ENCODE peak calls at places on chromosome 19, in ten cellular contexts. L is HL-60, W is tibial nerve, H is astrocyte of the spinal cord, Z is pancreas, S is thyroid gland, E is LNCaP clone FGC, Y is fibroblast of lung, A is ascending aorta, X is Panc1. C is an unnamed sample.

GRCh38 chr19:53785196-53785889 is 38.8 kb downstream of the NLRP12 start:
- DNase-seq in Y (no peak), A (no peak), E (no peak), L (no peak), Z (no peak), W (no peak), X (no peak), H (no peak), S (no peak), C (no peak)

GRCh38 chr19:2540646-2541454 is 64.9 kb downstream of the GADD45B start:
- DNase-seq in X (no peak), L (no peak), H (peak), A (no peak), Z (peak), Y (peak), S (peak), E (no peak), W (peak), C (peak)

GRCh38 chr19:27966390-27966816 is 1246.5 kb downstream of the UQCRFS1 start:
- DNase-seq in E (no peak), W (no peak), S (no peak), Y (peak), A (no peak), Z (no peak), L (no peak), H (peak), X (no peak), C (no peak)

GRCh38 chr19:2039959-2040646 is 10.9 kb downstream of the MKNK2 start:
- DNase-seq in W (no peak), S (peak), Z (peak), L (peak), Y (no peak), E (no peak), H (no peak), A (no peak), X (no peak), C (peak)

GRCh38 chr19:6060600-6061391 is 49.5 kb downstream of the RFX2 start:
- DNase-seq in E (no peak), H (peak), Z (no peak), A (no peak), W (no peak), S (no peak), Y (no peak), X (no peak), L (no peak), C (peak)

GRCh38 chr19:42472402-42473147 is 29.8 kb upstream of the CXCL17 start:
- DNase-seq in L (no peak), E (no peak), H (no peak), X (no peak), A (no peak), W (no peak), Z (no peak), Y (no peak), S (no peak), C (no peak)

GRCh38 chr19:29881386-29881785 is 60.7 kb upstream of the URI1 start:
- DNase-seq in X (no peak), E (no peak), S (no peak), Z (no peak), A (no peak), L (no peak), W (no peak), Y (no peak), H (no peak), C (no peak)

GRCh38 chr19:6677924-6678689 is 8.1 kb upstream of the TNFSF14 start:
- DNase-seq in A (no peak), Z (no peak), S (no peak), E (no peak), Y (no peak), X (no peak), W (no peak), H (no peak), L (no peak), C (no peak)

GRCh38 chr19:51210385-51210784 is 14.5 kb upstream of the CD33 start:
- DNase-seq in L (no peak), Z (no peak), X (no peak), W (no peak), A (no peak), E (no peak), Y (no peak), H (no peak), S (no peak), C (no peak)

GRCh38 chr19:47187023-47187655 is 43.9 kb downstream of the BBC3 start:
- DNase-seq in Y (no peak), L (no peak), W (no peak), A (no peak), Z (no peak), E (no peak), X (no peak), S (no peak), H (no peak), C (no peak)

GRCh38 chr19:21202865-21203494 is 61.1 kb downstream of the ZNF431 start:
- DNase-seq in W (no peak), X (peak), L (no peak), Z (peak), H (no peak), E (peak), S (peak), Y (peak), A (no peak), C (no peak)

GRCh38 chr19:49809987-49810389 is 3.1 kb downstream of the FUZ start:
- DNase-seq in Y (no peak), L (no peak), X (no peak), E (no peak), Z (no peak), A (no peak), W (no peak), S (no peak), H (no peak), C (no peak)

GRCh38 chr19:524062-524674 is 7.4 kb upstream of the CDC34 start:
- DNase-seq in A (no peak), Y (no peak), W (no peak), X (no peak), S (no peak), H (no peak), Z (no peak), L (no peak), E (no peak), C (no peak)

GRCh38 chr19:33256266-33256665 is 30.6 kb upstream of the SLC7A10 start:
- DNase-seq in W (no peak), A (no peak), X (no peak), S (no peak), Y (no peak), E (no peak), Z (no peak), H (no peak), L (no peak), C (no peak)

GRCh38 chr19:40465025-40465780 is at the start of gene BLVRB:
- DNase-seq in A (no peak), X (no peak), E (no peak), L (peak), S (no peak), Z (no peak), Y (peak), W (no peak), H (peak), C (no peak)

GRCh38 chr19:46890423-46891170 is 29.8 kb downstream of the ARHGAP35 start:
- DNase-seq in S (no peak), A (no peak), Z (no peak), X (peak), H (peak), Y (peak), E (no peak), L (no peak), W (no peak), C (no peak)

GRCh38 chr19:48858984-48859710 is 9.3 kb downstream of the PLEKHA4 start:
- DNase-seq in Y (no peak), Z (peak), L (no peak), X (no peak), H (no peak), W (no peak), S (no peak), A (no peak), E (no peak), C (no peak)

GRCh38 chr19:4911786-4912672 is 2.7 kb downstream of the UHRF1 start:
- DNase-seq in E (no peak), H (peak), Z (peak), X (peak), S (peak), W (peak), Y (peak), A (peak), L (peak), C (no peak)

GRCh38 chr19:38135150-38135998 is 88.6 kb downstream of the DPF1 start:
- DNase-seq in S (no peak), X (no peak), A (no peak), W (no peak), Y (peak), L (no peak), E (no peak), H (peak), Z (no peak), C (no peak)

GRCh38 chr19:35042954-35043604 is 1.6 kb downstream of the HPN start:
- DNase-seq in S (no peak), X (no peak), Z (no peak), H (no peak), E (no peak), L (no peak), Y (no peak), A (no peak), W (no peak), C (no peak)

GRCh38 chr19:49196527-49197240 is 39.1 kb downstream of the TRPM4 start:
- DNase-seq in Y (no peak), W (no peak), A (no peak), Z (no peak), S (peak), H (no peak), L (no peak), E (no peak), X (no peak), C (no peak)

GRCh38 chr19:42290523-42291436 is 11.2 kb upstream of the PRR19 start:
- DNase-seq in S (no peak), Z (no peak), H (no peak), L (no peak), E (no peak), X (no peak), Y (no peak), W (no peak), A (no peak), C (no peak)

GRCh38 chr19:41330476-41330875 is 20.5 kb downstream of the CCDC97 start:
- DNase-seq in S (no peak), Y (no peak), L (no peak), Z (no peak), E (no peak), W (no peak), H (no peak), X (no peak), A (no peak), C (no peak)

GRCh38 chr19:6753178-6754031 is 13.8 kb downstream of the SH2D3A start:
- DNase-seq in X (peak), Z (peak), Y (peak), S (peak), E (no peak), A (no peak), W (peak), H (peak), L (peak), C (peak)

GRCh38 chr19:49243726-49244125 is 81.3 kb downstream of the SLC6A16 start:
- DNase-seq in S (no peak), X (no peak), Y (no peak), L (no peak), Z (no peak), A (no peak), H (no peak), W (no peak), E (no peak), C (no peak)

GRCh38 chr19:50500060-50500752 is 10.8 kb downstream of the JOSD2 start:
- DNase-seq in S (no peak), E (no peak), L (no peak), W (no peak), Y (no peak), Z (no peak), X (no peak), H (no peak), A (no peak), C (no peak)

GRCh38 chr19:41161903-41162302 is 31.1 kb upstream of the CYP2S1 start:
- DNase-seq in A (no peak), X (no peak), L (no peak), S (no peak), Z (no peak), H (no peak), W (no peak), Y (no peak), E (no peak), C (no peak)

GRCh38 chr19:56837892-56838679 is 2.4 kb downstream of the PEG3 start:
- DNase-seq in Z (peak), S (peak), L (peak), A (peak), Y (peak), X (no peak), H (peak), W (peak), E (peak), C (no peak)

GRCh38 chr19:48614436-48615144 is at the start of gene FAM83E:
- DNase-seq in S (no peak), W (no peak), Y (no peak), Z (peak), E (no peak), L (no peak), X (no peak), H (no peak), A (no peak), C (no peak)

GRCh38 chr19:54154603-54155345 is 4.7 kb downstream of the LENG1 start:
- DNase-seq in E (no peak), S (no peak), X (no peak), H (no peak), A (no peak), W (no peak), Z (no peak), L (no peak), Y (no peak), C (no peak)

GRCh38 chr19:10625003-10625761 is at the start of gene SLC44A2:
- DNase-seq in L (no peak), A (no peak), Y (peak), H (peak), X (no peak), W (peak), S (peak), E (peak), Z (peak), C (peak)

GRCh38 chr19:41876847-41877489 is at the start of gene CD79A:
- DNase-seq in Z (no peak), E (no peak), S (no peak), Y (no peak), A (no peak), L (no peak), H (no peak), X (no peak), W (no peak), C (no peak)

GRCh38 chr19:55384576-55385235 is 614 bp upstream of the TMEM238 start:
- DNase-seq in A (no peak), X (no peak), E (no peak), W (no peak), Y (no peak), Z (peak), H (no peak), S (peak), L (no peak), C (no peak)

GRCh38 chr19:55382522-55383054 is 1.5 kb downstream of the TMEM238 start:
- DNase-seq in Y (no peak), E (no peak), Z (no peak), L (no peak), W (no peak), H (no peak), S (no peak), X (no peak), A (no peak), C (no peak)

GRCh38 chr19:55383279-55383788 is 758 bp downstream of the TMEM238 start:
- DNase-seq in A (no peak), S (no peak), Y (no peak), W (no peak), H (no peak), Z (no peak), X (no peak), L (no peak), E (no peak), C (no peak)

GRCh38 chr19:55385236-55385748 is 440 bp upstream of the RPL28 start:
- DNase-seq in W (peak), L (peak), Z (peak), X (peak), S (peak), Y (peak), E (peak), A (peak), H (peak), C (peak)

DNA sequence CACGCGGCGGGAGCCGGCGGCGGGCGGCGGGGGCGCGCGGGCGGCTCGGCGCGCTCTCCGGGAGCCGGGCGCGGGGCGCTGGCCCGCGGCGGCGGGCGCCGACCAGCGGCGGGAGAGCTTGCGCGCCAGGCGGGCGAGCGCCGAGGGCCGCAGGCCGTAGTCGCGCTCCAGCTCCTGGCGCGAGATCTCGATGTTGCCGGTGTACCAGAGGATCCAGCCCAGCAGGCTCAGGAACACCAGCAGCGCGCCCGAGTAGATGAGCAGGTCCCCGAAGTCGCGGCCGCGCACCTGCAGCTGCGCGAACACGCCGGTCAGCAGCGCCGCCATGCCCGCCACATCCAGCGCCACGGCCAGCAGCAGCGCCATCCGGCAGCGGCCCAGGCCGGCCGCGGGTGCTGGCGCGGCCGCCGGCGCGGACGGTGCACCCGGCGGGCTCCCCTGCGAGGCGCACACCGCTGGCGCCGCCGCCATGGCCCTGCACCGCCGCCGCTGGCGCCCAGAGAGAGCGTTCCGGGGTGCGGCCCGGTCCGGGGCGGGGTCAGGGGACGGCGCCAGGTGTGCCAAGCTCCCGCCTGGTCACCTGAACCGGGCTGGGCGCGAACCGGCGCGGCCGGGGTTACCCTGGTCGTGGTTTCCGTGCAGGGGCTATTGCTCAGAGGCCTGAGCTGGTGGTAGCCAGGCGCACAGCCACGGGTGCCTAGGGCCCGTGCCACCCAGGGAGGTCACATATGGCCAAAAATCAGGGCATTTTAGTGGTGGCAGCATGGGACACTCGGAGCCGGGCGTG is at the start of gene TMEM238:
- DNase-seq in Y (peak), A (no peak), W (no peak), S (peak), Z (peak), E (no peak), X (no peak), L (no peak), H (peak), C (no peak)
- TF ChIP-seq CTCF in Y (no peak), A (no peak), W (peak), S (no peak), Z (no peak), E (peak), X (no peak), L (no peak), H (no peak), C (peak)

GRCh38 chr19:16015805-16016173 is 60.5 kb upstream of the TPM4 start:
- DNase-seq in H (no peak), S (no peak), A (no peak), Z (no peak), E (no peak), L (no peak), Y (no peak), W (no peak), X (no peak), C (no peak)

GRCh38 chr19:16013181-16013850 is 63.0 kb upstream of the TPM4 start:
- DNase-seq in S (no peak), A (no peak), Z (no peak), L (no peak), Y (no peak), W (no peak), H (no peak), X (no peak), E (no peak), C (no peak)

GRCh38 chr19:16016226-16017137 is 59.8 kb upstream of the TPM4 start:
- DNase-seq in Z (no peak), L (no peak), W (no peak), S (no peak), A (no peak), X (no peak), Y (no peak), E (no peak), H (no peak), C (no peak)

GRCh38 chr19:16013851-16014840 is 62.1 kb upstream of the TPM4 start:
- DNase-seq in W (no peak), E (no peak), X (no peak), A (no peak), Y (no peak), S (no peak), H (no peak), Z (no peak), L (no peak), C (no peak)

DNA sequence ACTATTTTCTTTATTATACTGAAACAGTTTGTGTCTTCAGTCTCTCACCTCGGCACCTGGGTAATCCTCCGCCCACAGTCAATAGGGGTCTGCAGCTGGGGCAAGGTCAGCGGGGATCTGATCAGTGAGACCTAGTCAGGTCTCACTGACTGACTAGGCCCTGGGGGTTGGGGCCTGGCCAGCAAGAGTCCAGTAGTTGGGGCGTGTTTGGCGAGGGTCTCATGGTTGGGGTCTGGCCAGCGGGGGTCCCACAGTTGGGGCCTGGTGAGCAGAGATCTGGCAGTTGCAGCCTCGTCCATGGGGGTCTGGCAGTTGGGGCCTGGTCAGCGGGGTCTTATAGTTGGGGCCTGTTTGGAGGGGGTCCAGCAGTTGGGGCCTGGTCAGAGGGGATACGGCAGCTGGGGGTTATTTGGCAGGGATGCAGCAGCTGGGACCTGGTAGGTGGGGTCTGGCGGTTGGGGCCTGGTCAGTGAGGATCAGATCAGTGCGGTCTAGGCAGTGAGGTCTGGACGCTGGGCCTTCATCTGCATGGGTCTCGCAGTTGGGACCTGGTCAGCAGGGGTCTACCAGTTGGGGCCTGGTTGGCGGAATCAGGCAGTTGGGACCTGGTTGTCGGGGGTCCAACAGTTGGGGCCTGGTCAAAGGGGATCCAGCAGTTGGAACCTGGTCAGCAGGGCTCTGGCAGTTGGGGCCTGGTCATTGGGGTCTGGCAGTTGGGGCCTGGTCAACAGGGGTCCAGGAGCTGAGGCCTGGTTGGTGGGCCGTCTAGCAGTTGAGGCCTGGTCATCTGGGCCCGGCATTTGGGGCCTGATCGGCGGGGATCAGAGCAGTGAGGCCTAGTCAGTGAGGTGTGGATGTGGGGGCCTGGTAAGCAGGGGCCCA is 61.1 kb upstream of the TPM4 start:
- DNase-seq in E (no peak), Y (no peak), H (no peak), L (no peak), W (no peak), S (no peak), Z (no peak), A (no peak), X (no peak), C (no peak)
- TF ChIP-seq CTCF in E (no peak), Y (no peak), H (no peak), L (no peak), W (no peak), S (no peak), Z (no peak), A (no peak), X (no peak), C (no peak)

DNA sequence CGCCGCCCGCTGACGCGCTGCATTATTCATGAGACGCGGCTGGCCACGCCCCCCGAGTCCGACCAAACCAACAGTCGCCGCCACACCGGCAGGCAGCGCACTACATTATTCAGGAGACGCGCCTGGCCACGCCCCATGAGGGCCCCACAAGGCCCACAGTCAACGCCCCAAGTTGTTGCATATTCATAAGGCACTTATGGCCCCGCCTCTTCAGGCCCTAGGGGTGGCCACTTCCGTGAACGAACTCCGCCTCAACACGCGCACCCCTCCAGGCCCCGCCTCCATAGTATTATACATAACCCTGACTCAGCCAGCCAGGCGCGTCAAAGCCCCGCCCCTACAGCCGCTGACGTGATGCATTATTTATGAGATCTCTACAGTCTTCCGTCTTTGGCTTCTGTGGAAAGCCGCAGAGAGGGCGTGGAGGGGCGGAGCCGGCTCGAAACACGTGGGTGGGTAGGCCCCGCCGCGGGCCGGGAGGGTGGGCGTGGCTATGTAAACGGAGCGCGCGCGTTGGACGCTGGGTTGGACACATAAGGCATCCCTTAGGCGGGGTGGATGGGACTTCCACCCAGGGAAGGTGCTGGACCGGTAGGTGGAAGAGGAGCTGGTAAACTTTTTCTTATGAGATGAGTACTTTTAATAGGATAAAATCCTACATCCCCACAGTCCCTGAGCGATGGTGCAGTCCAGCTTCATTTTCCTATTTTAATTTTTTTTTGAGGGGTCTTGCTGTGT is 423 bp upstream of the ELL start:
- DNase-seq in E (peak), A (peak), X (peak), S (peak), H (peak), W (peak), Y (peak), L (peak), Z (peak), C (peak)
- TF ChIP-seq CTCF in E (peak), A (no peak), X (no peak), S (no peak), H (peak), W (no peak), Y (no peak), L (no peak), Z (peak), C (peak)

GRCh38 chr19:9289231-9289884 is 20.3 kb downstream of the ZNF699 start:
- DNase-seq in E (no peak), Y (no peak), H (no peak), L (no peak), X (no peak), W (no peak), A (no peak), Z (no peak), S (no peak), C (no peak)
- TF ChIP-seq CTCF in E (no peak), Y (no peak), H (no peak), L (no peak), X (no peak), W (no peak), A (no peak), Z (no peak), S (no peak), C (no peak)